ENCODE peak calls at places on chromosomes 4 and X, in seven cellular contexts. O, W, V, M, H, L and F are unnamed samples.

GRCh38 chrX:37348237-37349130 is 680 bp upstream of the PRRG1 start:
- DNase-seq in L (no peak), W (no peak), M (no peak), H (no peak), V (no peak), O (no peak), F (no peak)

GRCh38 chr4:112311516-112311915 is 14.3 kb downstream of the ALPK1 start:
- DNase-seq in O (no peak), W (no peak), V (no peak), L (peak; percentile 11), M (no peak), H (no peak), F (no peak)

GRCh38 chr4:169620846-169621228 is 459 bp downstream of the CLCN3 start:
- DNase-seq in O (peak; percentile 16), H (peak; percentile 27), V (no peak), W (no peak), L (no peak), M (no peak), F (no peak)

GRCh38 chr4:3494501-3494900 is 31.4 kb downstream of the DOK7 start:
- DNase-seq in V (no peak), M (no peak), O (no peak), L (no peak), W (no peak), H (no peak), F (no peak)

GRCh38 chr4:17694552-17694951 is 80.1 kb downstream of the MED28 start:
- DNase-seq in V (no peak), L (no peak), O (peak; percentile 51), H (no peak), W (no peak), M (no peak), F (no peak)

GRCh38 chr4:187070158-187070557 is 346.5 kb upstream of the FAT1 start:
- DNase-seq in H (no peak), L (no peak), M (no peak), V (no peak), O (no peak), W (no peak), F (no peak)

GRCh38 chr4:48015216-48015615 is 1.3 kb downstream of the CNGA1 start:
- DNase-seq in H (no peak), L (no peak), O (no peak), V (no peak), M (no peak), W (no peak), F (peak; percentile 42)

GRCh38 chr4:149279790-149280189 is 535.9 kb downstream of the IQCM start:
- DNase-seq in O (no peak), W (no peak), V (no peak), H (no peak), L (no peak), M (no peak), F (no peak)

GRCh38 chrX:16739574-16739973 is 20.2 kb downstream of the SYAP1 start:
- DNase-seq in L (no peak), W (no peak), V (no peak), H (no peak), O (peak; percentile 69), M (no peak), F (peak; percentile 26)

GRCh38 chrX:141814213-141814857 is 23.8 kb upstream of the MAGEC3 start:
- DNase-seq in M (no peak), L (no peak), O (no peak), H (no peak), W (no peak), V (no peak), F (peak; percentile 19)

GRCh38 chrX:65581661-65582339 is 47.2 kb upstream of the LAS1L start:
- DNase-seq in M (no peak), V (peak; percentile 48), H (peak; percentile 57), W (peak; percentile 10), O (peak; percentile 26), L (peak; percentile 53), F (peak; percentile 58)

GRCh38 chrX:43685221-43685620 is 29.1 kb downstream of the MAOA start:
- DNase-seq in H (no peak), L (peak; percentile 4), W (no peak), V (no peak), M (no peak), O (no peak), F (no peak)

GRCh38 chr4:26076000-26076587 is 162.1 kb downstream of the SMIM20 start:
- DNase-seq in V (no peak), O (no peak), W (no peak), L (no peak), M (peak; percentile 84), H (no peak), F (no peak)

GRCh38 chrX:16222123-16222522 is 54.8 kb downstream of the MAGEB17 start:
- DNase-seq in W (no peak), O (no peak), L (no peak), H (no peak), M (no peak), V (no peak), F (no peak)

GRCh38 chr4:150782311-150782710 is 200.4 kb downstream of the MAB21L2 start:
- DNase-seq in O (peak; percentile 12), L (no peak), H (peak; percentile 10), M (no peak), W (no peak), V (no peak), F (no peak)

GRCh38 chr4:6595897-6596537 is 21.0 kb downstream of the MAN2B2 start:
- DNase-seq in H (no peak), M (no peak), V (peak; percentile 55), L (peak; percentile 96), W (no peak), O (no peak), F (peak; percentile 90)

GRCh38 chr4:118280501-118281218 is 72.1 kb downstream of the PRSS12 start:
- DNase-seq in M (peak; percentile 38), H (peak; percentile 50), V (peak; percentile 67), W (no peak), L (peak; percentile 23), O (peak; percentile 74), F (no peak)

GRCh38 chr4:38034986-38035882 is 75.0 kb downstream of the PTTG2 start:
- DNase-seq in O (peak; percentile 66), M (no peak), L (peak; percentile 54), H (peak; percentile 59), V (peak; percentile 44), W (no peak), F (peak; percentile 71)

GRCh38 chr4:176780995-176781738 is 11.6 kb downstream of the VEGFC start:
- DNase-seq in O (no peak), M (no peak), L (no peak), H (no peak), W (no peak), V (no peak), F (no peak)

GRCh38 chr4:139886798-139887197 is 221.2 kb downstream of the MGST2 start:
- DNase-seq in M (no peak), H (no peak), V (no peak), W (no peak), L (no peak), O (no peak), F (no peak)

GRCh38 chr4:23171971-23172370 is 479.2 kb downstream of the GBA3 start:
- DNase-seq in M (no peak), L (no peak), V (no peak), H (no peak), W (no peak), O (no peak), F (no peak)

GRCh38 chrX:12615061-12615460 is 176.2 kb upstream of the PRPS2 start:
- DNase-seq in W (no peak), L (no peak), H (no peak), O (no peak), V (no peak), M (no peak), F (no peak)

GRCh38 chrX:24260827-24261550 is 52.9 kb downstream of the SUPT20HL2 start:
- DNase-seq in H (no peak), W (no peak), V (no peak), M (no peak), L (no peak), O (no peak), F (no peak)

GRCh38 chr4:169332595-169332994 is 61.8 kb upstream of the SH3RF1 start:
- DNase-seq in H (no peak), O (no peak), W (no peak), V (no peak), L (no peak), M (no peak), F (no peak)

GRCh38 chr4:102174800-102175199 is 170.5 kb downstream of the SLC39A8 start:
- DNase-seq in H (no peak), V (no peak), W (no peak), M (no peak), O (no peak), L (no peak), F (no peak)

GRCh38 chr4:145435646-145436045 is 46.0 kb upstream of the SMAD1 start:
- DNase-seq in W (no peak), H (no peak), M (no peak), L (no peak), O (no peak), V (no peak), F (no peak)

GRCh38 chrX:63656871-63657580 is 128.0 kb downstream of the ARHGEF9 start:
- DNase-seq in H (no peak), O (no peak), L (no peak), W (no peak), M (no peak), V (no peak), F (no peak)
- TF ChIP-seq JUND in H (no peak), O (no peak), L (no peak), W (no peak), M (no peak), V (no peak), F (no peak)

GRCh38 chrX:40171513-40172168 is 73.9 kb upstream of the BCOR start:
- DNase-seq in V (no peak), M (no peak), W (no peak), O (no peak), L (peak; percentile 21), H (no peak), F (peak; percentile 31)
- TF ChIP-seq JUND in V (no peak), M (no peak), W (no peak), O (no peak), L (no peak), H (no peak), F (no peak)

GRCh38 chrX:49228185-49228584 is 5.0 kb downstream of the CACNA1F start:
- DNase-seq in O (no peak), W (no peak), L (no peak), H (no peak), M (no peak), V (no peak), F (no peak)

GRCh38 chrX:49233176-49233575 is at the start of gene CACNA1F:
- DNase-seq in O (no peak), H (no peak), V (no peak), M (no peak), W (no peak), L (no peak), F (no peak)

GRCh38 chrX:49231333-49232000 is 1.7 kb downstream of the CACNA1F start:
- DNase-seq in O (no peak), W (no peak), L (no peak), H (no peak), M (no peak), V (no peak), F (no peak)

GRCh38 chrX:49232525-49232924 is 615 bp downstream of the CACNA1F start:
- DNase-seq in L (no peak), M (no peak), V (no peak), H (no peak), W (no peak), O (no peak), F (no peak)

GRCh38 chrX:49230500-49231232 is 2.5 kb downstream of the CACNA1F start:
- DNase-seq in L (peak; percentile 89), V (no peak), O (peak; percentile 9), M (no peak), W (no peak), H (no peak), F (peak; percentile 47)
- TF ChIP-seq JUND in L (no peak), V (no peak), O (no peak), M (no peak), W (no peak), H (no peak), F (no peak)

GRCh38 chrX:105191878-105192277 is 28.6 kb downstream of the TEX13A start:
- DNase-seq in V (no peak), H (peak; percentile 8), W (no peak), M (no peak), L (no peak), O (no peak), F (peak; percentile 32)
- TF ChIP-seq JUND in V (no peak), H (no peak), W (no peak), M (no peak), L (no peak), O (no peak), F (no peak)